ENCODE peak calls at places on chromosomes 7 and 10, in seven cellular contexts. B is activated naive CD4-positive, alpha-beta T cell; C is T follicular helper cell; Z is amniotic stem cell; A is putamen; K is activated CD4-positive, alpha-beta T cell treated with anti-CD3 and anti-CD28 coated beads for 48 hours; G is GM23338. U is an unnamed sample.

GRCh38 chr10:75127481-75127880 is 16.0 kb downstream of the SAMD8 start:
- DNase-seq in A (no peak), K (no peak), Z (no peak), C (no peak), B (no peak), G (no peak), U (no peak)

GRCh38 chr7:151792671-151793070 is 84.2 kb downstream of the PRKAG2 start:
- DNase-seq in C (no peak), G (no peak), Z (no peak), B (no peak), A (no peak), K (no peak), U (no peak)

GRCh38 chr10:104150206-104150605 is 28.2 kb downstream of the SFR1 start:
- DNase-seq in Z (no peak), B (no peak), C (no peak), K (no peak), A (no peak), G (no peak), U (no peak)

GRCh38 chr10:24240001-24240751 is 31.2 kb downstream of the KIAA1217 start:
- DNase-seq in B (no peak), Z (no peak), C (no peak), A (no peak), K (no peak), G (no peak), U (no peak)

GRCh38 chr7:70156052-70156451 is 557.8 kb downstream of the AUTS2 start:
- DNase-seq in A (no peak), B (no peak), G (no peak), Z (no peak), K (no peak), C (no peak), U (no peak)

GRCh38 chr10:29862926-29863614 is 196.3 kb downstream of the JCAD start:
- DNase-seq in G (no peak), Z (peak; percentile 3), K (no peak), B (no peak), C (no peak), A (no peak), U (no peak)

GRCh38 chr10:64430690-64431323 is 909.6 kb downstream of the REEP3 start:
- DNase-seq in B (no peak), C (no peak), G (peak; percentile 86), K (no peak), Z (no peak), A (peak; percentile 59), U (peak; percentile 19)

GRCh38 chr7:726084-726853 is at the start of gene DNAAF5:
- DNase-seq in B (peak; percentile 82), G (peak; percentile 93), K (peak; percentile 94), Z (peak; percentile 64), A (peak; percentile 81), C (peak; percentile 74), U (peak; percentile 79)

GRCh38 chr7:45700556-45700955 is 126.4 kb downstream of the ADCY1 start:
- DNase-seq in C (no peak), Z (no peak), K (no peak), B (no peak), G (no peak), A (no peak), U (no peak)

GRCh38 chr10:3071405-3072198 is 4.3 kb downstream of the PFKP start:
- DNase-seq in K (peak; percentile 64), B (no peak), G (no peak), A (no peak), C (no peak), Z (peak; percentile 36), U (no peak)

GRCh38 chr10:87991946-87992345 is 128.5 kb downstream of the PTEN start:
- DNase-seq in Z (no peak), B (no peak), A (no peak), K (no peak), C (no peak), G (no peak), U (no peak)

GRCh38 chr7:132485600-132486594 is 90.4 kb downstream of the PLXNA4 start:
- DNase-seq in A (no peak), Z (no peak), K (peak; percentile 18), B (no peak), C (peak; percentile 14), G (peak; percentile 17), U (no peak)

GRCh38 chr10:101624526-101625102 is 36.5 kb downstream of the DPCD start:
- DNase-seq in B (no peak), C (no peak), G (no peak), K (no peak), Z (no peak), A (no peak), U (no peak)

GRCh38 chr7:38694326-38694725 is 63.2 kb upstream of the AMPH start:
- DNase-seq in A (no peak), Z (no peak), G (no peak), B (no peak), C (no peak), K (no peak), U (no peak)

GRCh38 chr7:142319970-142320369 is 62.1 kb upstream of the PRSS58 start:
- DNase-seq in B (peak; percentile 41), Z (no peak), C (peak; percentile 27), A (no peak), K (peak; percentile 68), G (peak; percentile 70), U (no peak)

GRCh38 chr7:99623091-99623693 is 6.4 kb downstream of the ZSCAN25 start:
- DNase-seq in A (no peak), K (peak; percentile 44), Z (no peak), C (no peak), B (no peak), G (no peak), U (no peak)

GRCh38 chr10:120184547-120185337 is 272.3 kb upstream of the PLPP4 start:
- DNase-seq in Z (no peak), K (no peak), G (peak; percentile 64), C (no peak), B (no peak), A (no peak), U (no peak)